ENCODE peak calls at places on chromosomes 7 and 10, in seven cellular contexts. A is body of pancreas, B is endodermal cell, M is lower leg skin, S is brain microvascular endothelial cell, V is DND-41, O is mucosa of descending colon. E is an unnamed sample.

GRCh38 chr10:96613565-96613964 is 26.8 kb upstream of the TM9SF3 start:
- DNase-seq in A (no peak), B (no peak), M (no peak), S (no peak), V (no peak), O (no peak), E (no peak)

GRCh38 chr7:81526971-81527370 is 242.9 kb downstream of the HGF start:
- DNase-seq in A (no peak), B (no peak), M (no peak), S (no peak), V (no peak), O (no peak), E (no peak)

GRCh38 chr10:132189016-132189415 is 2.3 kb downstream of the DPYSL4 start:
- DNase-seq in A (no peak), B (no peak), M (no peak), S (no peak), V (no peak), O (no peak), E (no peak)

GRCh38 chr7:29918850-29919249 is 70.8 kb downstream of the SCRN1 start:
- DNase-seq in A (no peak), B (no peak), M (no peak), S (no peak), V (no peak), O (no peak), E (no peak)

GRCh38 chr10:45238896-45239295 is 76.5 kb downstream of the OR13A1 start:
- DNase-seq in A (no peak), B (no peak), M (no peak), S (no peak), V (no peak), O (no peak), E (no peak)

GRCh38 chr7:98569606-98570337 is 47.3 kb upstream of the NPTX2 start:
- DNase-seq in A (peak; percentile 64), B (no peak), M (peak; percentile 62), S (no peak), V (no peak), O (no peak), E (no peak)

GRCh38 chr10:45580781-45581496 is 91.6 kb downstream of the ZFAND4 start:
- DNase-seq in A (no peak), B (peak; percentile 47), M (no peak), S (no peak), V (no peak), O (peak; percentile 51), E (peak; percentile 59)

GRCh38 chr7:6453737-6454136 is 6.0 kb upstream of the DAGLB start:
- DNase-seq in A (no peak), B (no peak), M (no peak), S (peak; percentile 81), V (no peak), O (no peak), E (no peak)

GRCh38 chr10:9254353-9254752 is 1199.9 kb downstream of the GATA3 start:
- DNase-seq in A (no peak), B (no peak), M (no peak), S (no peak), V (no peak), O (no peak), E (no peak)

GRCh38 chr7:128188396-128189230 is 52.5 kb upstream of the LEP start:
- DNase-seq in A (no peak), B (peak; percentile 36), M (peak; percentile 48), S (no peak), V (no peak), O (no peak), E (no peak)

GRCh38 chr10:3948843-3949242 is 163.8 kb upstream of the KLF6 start:
- DNase-seq in A (peak; percentile 59), B (no peak), M (peak; percentile 90), S (peak; percentile 88), V (peak; percentile 92), O (no peak), E (peak; percentile 92)

GRCh38 chr7:74293577-74293908 is 4.3 kb downstream of the CLIP2 start:
- DNase-seq in A (no peak), B (no peak), M (no peak), S (no peak), V (no peak), O (no peak), E (no peak)

GRCh38 chr10:17836917-17837316 is 27.8 kb downstream of the MRC1 start:
- DNase-seq in A (peak; percentile 60), B (peak; percentile 86), M (no peak), S (peak; percentile 69), V (no peak), O (peak; percentile 60), E (no peak)

GRCh38 chr10:118951218-118951617 is 78.3 kb upstream of the NANOS1 start:
- DNase-seq in A (no peak), B (no peak), M (no peak), S (no peak), V (no peak), O (no peak), E (no peak)

GRCh38 chr10:131576341-131577177 is 265.0 kb upstream of the TCERG1L start:
- DNase-seq in A (no peak), B (no peak), M (peak; percentile 68), S (no peak), V (no peak), O (no peak), E (no peak)

GRCh38 chr10:69458426-69459100 is 7.3 kb downstream of the TSPAN15 start:
- DNase-seq in A (peak; percentile 84), B (peak; percentile 32), M (no peak), S (no peak), V (no peak), O (peak; percentile 82), E (no peak)

GRCh38 chr10:92845926-92846325 is 2.4 kb upstream of the EXOC6 start:
- DNase-seq in A (no peak), B (no peak), M (no peak), S (no peak), V (no peak), O (no peak), E (no peak)

GRCh38 chr10:80589726-80590373 is 52.1 kb downstream of the SH2D4B start:
- DNase-seq in A (no peak), B (no peak), M (peak; percentile 31), S (no peak), V (no peak), O (no peak), E (no peak)

GRCh38 chr7:18440934-18441333 is 54.6 kb upstream of the HDAC9 start:
- DNase-seq in A (no peak), B (no peak), M (no peak), S (no peak), V (no peak), O (no peak), E (no peak)

GRCh38 chr7:5630670-5631069 is 150.8 kb downstream of the RNF216 start:
- DNase-seq in A (no peak), B (no peak), M (no peak), S (no peak), V (no peak), O (no peak), E (peak; percentile 86)

GRCh38 chr7:11328309-11328708 is 354.6 kb downstream of the PHF14 start:
- DNase-seq in A (no peak), B (peak; percentile 71), M (no peak), S (peak; percentile 58), V (no peak), O (no peak), E (no peak)

GRCh38 chr10:75210193-75211006 is at the start of gene VDAC2:
- DNase-seq in A (peak; percentile 90), B (peak; percentile 95), M (peak; percentile 98), S (peak; percentile 73), V (peak; percentile 93), O (peak; percentile 96), E (peak; percentile 93)
- TF ChIP-seq CTCF in A (no peak), B (no peak), M (no peak), S (no peak), V (peak; percentile 10), O (no peak), E (no peak)

DNA sequence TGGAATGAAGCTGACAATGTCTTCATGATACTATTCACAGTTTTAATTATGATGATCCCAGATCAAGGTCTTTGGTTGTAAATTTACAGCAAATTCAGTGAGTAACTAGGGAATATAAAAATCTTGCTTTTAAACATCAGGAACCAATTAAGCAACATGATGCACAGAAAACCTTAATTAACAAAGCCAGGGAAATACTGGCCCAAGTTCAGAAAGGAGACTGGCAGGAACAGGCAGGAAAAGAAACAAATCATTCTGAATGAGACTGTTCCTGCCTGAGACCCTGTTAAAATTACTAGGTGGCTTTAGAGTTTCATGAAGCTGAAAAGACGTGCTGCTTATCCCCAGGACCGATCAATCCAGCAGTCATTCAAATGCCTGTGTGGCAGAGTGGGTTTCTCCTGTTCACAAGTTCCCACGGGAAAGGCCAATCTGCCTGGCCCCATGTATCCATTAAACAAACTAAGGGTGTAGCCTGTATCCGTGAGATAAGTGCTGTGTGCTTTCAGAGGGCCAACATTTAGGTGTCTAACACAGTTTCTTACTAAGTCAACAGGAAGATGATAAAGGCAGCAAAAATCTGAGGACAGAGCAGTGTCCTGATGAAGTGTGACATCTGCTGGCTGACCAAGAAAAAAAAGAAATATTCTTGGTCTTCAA is 34.4 kb downstream of the PUS7 start:
- DNase-seq in A (peak; percentile 13), B (no peak), M (no peak), S (peak; percentile 87), V (no peak), O (no peak), E (no peak)
- TF ChIP-seq CTCF in A (peak; percentile 35), B (peak; percentile 64), M (no peak), S (peak; percentile 53), V (peak; percentile 54), O (no peak), E (no peak)

DNA sequence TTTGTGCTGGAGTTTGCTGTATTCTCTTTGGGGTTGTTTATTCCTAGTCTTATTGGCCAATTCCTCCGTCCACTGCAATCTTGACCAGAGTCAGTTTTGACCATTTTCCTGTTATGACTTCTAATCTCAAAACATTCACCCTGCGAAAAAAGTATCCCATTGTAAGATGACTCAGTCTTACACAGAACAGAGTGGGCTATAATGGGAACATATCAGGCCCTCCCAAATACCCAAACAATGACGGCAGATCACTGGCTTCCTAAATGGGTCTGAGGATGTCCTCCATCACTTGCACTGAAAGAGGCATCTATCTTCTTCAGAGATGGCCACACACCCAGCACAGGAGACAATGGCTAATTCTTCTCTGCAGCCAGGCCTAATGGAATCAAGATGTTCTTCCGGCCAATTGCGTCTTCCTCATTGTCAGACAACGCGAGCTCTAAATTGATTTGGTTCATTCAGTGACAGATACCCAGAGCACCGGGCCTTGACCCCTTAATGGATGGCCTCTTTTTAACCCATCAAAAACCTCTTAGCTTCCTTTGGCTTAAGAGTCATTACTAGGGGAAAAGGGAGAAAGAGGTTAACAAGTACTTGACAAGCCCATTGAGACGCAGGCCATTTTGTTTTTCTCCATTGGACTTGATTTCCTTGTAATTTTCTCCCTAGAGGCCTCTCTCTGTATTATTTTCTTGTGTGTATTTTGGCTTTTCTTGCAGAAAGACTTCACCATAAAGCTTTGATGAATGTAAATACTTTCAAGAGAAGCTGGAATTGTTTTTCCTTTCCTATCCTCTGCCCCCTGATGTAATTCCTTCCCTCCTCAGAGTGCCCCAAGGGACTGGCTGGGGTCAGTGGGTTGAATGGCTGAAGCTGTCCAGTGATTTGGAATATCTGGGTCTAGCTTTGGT is 129.7 kb downstream of the PRPF18 start:
- DNase-seq in A (no peak), B (no peak), M (no peak), S (peak; percentile 70), V (no peak), O (no peak), E (no peak)
- TF ChIP-seq CTCF in A (no peak), B (no peak), M (no peak), S (no peak), V (no peak), O (no peak), E (no peak)

DNA sequence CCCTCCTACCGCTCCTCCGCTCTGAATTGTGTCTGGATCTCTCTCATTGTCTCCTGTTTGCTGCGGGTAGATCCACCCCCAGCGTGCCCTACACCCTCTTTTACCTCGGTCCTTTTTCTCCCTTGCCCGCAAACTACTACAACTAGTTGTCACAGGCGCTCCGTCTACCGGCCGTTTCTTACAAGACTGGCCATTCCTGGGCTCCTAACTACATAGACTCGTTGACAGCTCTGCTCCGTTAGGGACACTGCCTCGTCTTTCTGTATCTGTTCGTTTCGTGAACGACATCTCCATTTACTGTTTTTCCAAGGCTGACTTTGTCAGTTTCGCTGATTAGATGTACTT is 793 bp downstream of the TAF3 start:
- DNase-seq in A (peak; percentile 50), B (peak; percentile 76), M (no peak), S (peak; percentile 49), V (peak; percentile 36), O (peak; percentile 46), E (peak; percentile 63)
- TF ChIP-seq CTCF in A (peak; percentile 9), B (peak; percentile 46), M (no peak), S (peak; percentile 66), V (peak; percentile 38), O (no peak), E (peak; percentile 14)

E was measured in activated CD8-positive, alpha-beta T cell treated with anti-CD3 and anti-CD28 coated beads for 36 hours.